ENCODE peak calls at places on chromosomes 2 and 18, in six cellular contexts. One of them, this sample, is unnamed.

GRCh38 chr2:226969412-226969811 is 133.6 kb downstream of the RHBDD1 start:
- DNase-seq in neuronal stem cell: no peak
- DNase-seq in IMR-90: peak; percentile 57
- DNase-seq in H9: no peak
- DNase-seq in H1: no peak
- DNase-seq in trophoblast cell: no peak
- DNase-seq in this sample: no peak

GRCh38 chr2:47767880-47768609 is 14.9 kb upstream of the MSH6 start:
- DNase-seq in neuronal stem cell: peak; percentile 59
- DNase-seq in IMR-90: peak; percentile 30
- DNase-seq in H9: peak; percentile 90
- DNase-seq in H1: peak; percentile 54
- DNase-seq in trophoblast cell: peak; percentile 76
- DNase-seq in this sample: peak; percentile 40

GRCh38 chr2:118122768-118123335 is 34.6 kb downstream of the INSIG2 start:
- DNase-seq in neuronal stem cell: no peak
- DNase-seq in IMR-90: no peak
- DNase-seq in H9: no peak
- DNase-seq in H1: no peak
- DNase-seq in trophoblast cell: peak; percentile 4
- DNase-seq in this sample: no peak

GRCh38 chr2:203040966-203041521 is 26.4 kb downstream of the NBEAL1 start:
- DNase-seq in neuronal stem cell: no peak
- DNase-seq in IMR-90: no peak
- DNase-seq in H9: no peak
- DNase-seq in H1: no peak
- DNase-seq in trophoblast cell: no peak
- DNase-seq in this sample: no peak

GRCh38 chr2:119732026-119732425 is 27.7 kb upstream of the PTPN4 start:
- DNase-seq in neuronal stem cell: no peak
- DNase-seq in IMR-90: no peak
- DNase-seq in H9: no peak
- DNase-seq in H1: no peak
- DNase-seq in trophoblast cell: no peak
- DNase-seq in this sample: no peak

GRCh38 chr2:25323042-25323514 is 18.6 kb downstream of the DNMT3A start:
- DNase-seq in neuronal stem cell: no peak
- DNase-seq in IMR-90: peak; percentile 45
- DNase-seq in H9: peak; percentile 85
- DNase-seq in H1: peak; percentile 39
- DNase-seq in trophoblast cell: peak; percentile 27
- DNase-seq in this sample: peak; percentile 54

GRCh38 chr2:16223481-16224177 is 283.3 kb downstream of the MYCN start:
- DNase-seq in neuronal stem cell: peak; percentile 64
- DNase-seq in IMR-90: no peak
- DNase-seq in H9: no peak
- DNase-seq in H1: no peak
- DNase-seq in trophoblast cell: no peak
- DNase-seq in this sample: no peak

GRCh38 chr2:45380131-45380836 is 230.8 kb downstream of the SRBD1 start:
- DNase-seq in neuronal stem cell: no peak
- DNase-seq in IMR-90: peak; percentile 60
- DNase-seq in H9: no peak
- DNase-seq in H1: no peak
- DNase-seq in trophoblast cell: peak; percentile 28
- DNase-seq in this sample: no peak

GRCh38 chr2:216366777-216367465 is 5.4 kb downstream of the MARCHF4 start:
- DNase-seq in neuronal stem cell: no peak
- DNase-seq in IMR-90: peak; percentile 40
- DNase-seq in H9: no peak
- DNase-seq in H1: no peak
- DNase-seq in trophoblast cell: no peak
- DNase-seq in this sample: peak; percentile 43

GRCh38 chr2:191499874-191500565 is 177.9 kb upstream of the NABP1 start:
- DNase-seq in neuronal stem cell: no peak
- DNase-seq in IMR-90: peak; percentile 57
- DNase-seq in H9: no peak
- DNase-seq in H1: no peak
- DNase-seq in trophoblast cell: no peak
- DNase-seq in this sample: no peak

GRCh38 chr2:237482485-237482884 is 4.6 kb upstream of the MLPH start:
- DNase-seq in neuronal stem cell: no peak
- DNase-seq in IMR-90: no peak
- DNase-seq in H9: no peak
- DNase-seq in H1: no peak
- DNase-seq in trophoblast cell: peak; percentile 29
- DNase-seq in this sample: peak; percentile 74

GRCh38 chr2:201257941-201258665 is 2.2 kb upstream of the CASP8 start:
- DNase-seq in neuronal stem cell: no peak
- DNase-seq in IMR-90: peak; percentile 79
- DNase-seq in H9: peak; percentile 55
- DNase-seq in H1: no peak
- DNase-seq in trophoblast cell: peak; percentile 67
- DNase-seq in this sample: peak; percentile 89

GRCh38 chr2:147792966-147793617 is 51.7 kb upstream of the ACVR2A start:
- DNase-seq in neuronal stem cell: no peak
- DNase-seq in IMR-90: peak; percentile 66
- DNase-seq in H9: no peak
- DNase-seq in H1: no peak
- DNase-seq in trophoblast cell: peak; percentile 82
- DNase-seq in this sample: peak; percentile 47
- H2AFZ ChIP-seq in neuronal stem cell: peak overlapping the region; percentile 50
- H2AFZ ChIP-seq in IMR-90: no peak overlapping the region
- H2AFZ ChIP-seq in H9: no peak overlapping the region
- H2AFZ ChIP-seq in H1: no peak overlapping the region
- H2AFZ ChIP-seq in trophoblast cell: no peak overlapping the region
- H2AFZ ChIP-seq in this sample: no peak overlapping the region

GRCh38 chr2:85419009-85419711 is 646 bp downstream of the SH2D6 start:
- DNase-seq in neuronal stem cell: no peak
- DNase-seq in IMR-90: no peak
- DNase-seq in H9: no peak
- DNase-seq in H1: no peak
- DNase-seq in trophoblast cell: no peak
- DNase-seq in this sample: no peak
- H4K8ac ChIP-seq in neuronal stem cell: peak overlapping the region; percentile 99
- H4K8ac ChIP-seq in IMR-90: peak overlapping the region; percentile 94
- H4K8ac ChIP-seq in H9: no peak overlapping the region
- H4K8ac ChIP-seq in H1: peak overlapping the region; percentile 98
- H4K8ac ChIP-seq in trophoblast cell: peak overlapping the region; percentile 97
- H4K8ac ChIP-seq in this sample: peak overlapping the region; percentile 100

DNA sequence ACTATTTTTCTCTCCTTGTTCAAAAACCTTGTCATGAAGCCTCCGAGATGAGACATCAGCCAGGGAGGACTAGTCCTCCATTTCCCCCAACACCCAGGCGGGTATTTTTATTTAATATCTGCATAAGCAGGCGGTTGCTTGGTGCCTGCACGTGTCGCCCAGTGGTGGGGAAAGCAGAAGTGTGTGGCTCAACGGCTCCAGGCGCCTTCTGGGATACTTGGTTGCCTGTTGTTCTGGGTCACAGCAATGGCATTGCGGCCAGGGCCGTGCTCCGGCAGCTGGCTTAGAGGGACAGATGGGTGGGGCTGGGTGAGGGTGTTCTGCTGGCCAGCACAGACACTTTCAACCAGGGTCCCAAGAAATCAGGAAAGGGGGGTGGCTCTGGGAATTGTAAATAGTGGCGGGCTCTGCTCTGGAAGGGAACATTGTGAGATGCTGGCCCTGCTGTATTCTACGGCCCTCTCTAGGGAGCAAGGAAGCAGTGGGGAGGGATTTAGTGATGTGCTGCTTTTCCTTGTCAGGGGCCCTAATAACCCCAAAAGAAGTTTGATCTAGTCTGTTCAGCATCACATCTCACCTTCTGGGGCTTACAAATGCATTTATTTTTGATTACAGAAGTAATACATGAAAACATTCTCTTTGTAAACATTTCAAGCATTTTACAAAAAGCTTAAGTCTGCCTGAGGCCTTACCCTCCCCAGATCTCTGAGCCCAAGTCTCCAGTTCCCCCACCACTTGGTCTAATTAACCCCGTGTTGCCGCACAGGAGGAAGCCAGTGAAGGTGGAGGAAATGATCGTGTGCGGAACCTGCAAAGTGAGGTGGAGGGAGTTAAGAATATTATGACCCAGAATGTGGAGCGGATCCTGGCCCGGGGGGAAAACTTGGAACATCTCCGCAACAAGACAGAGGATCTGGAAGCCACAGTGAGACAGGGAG is 1.1 kb downstream of the VAMP8 start:
- DNase-seq in neuronal stem cell: no peak
- DNase-seq in IMR-90: no peak
- DNase-seq in H9: peak; percentile 50
- DNase-seq in H1: no peak
- DNase-seq in trophoblast cell: peak; percentile 57
- DNase-seq in this sample: peak; percentile 22
- H3K23ac ChIP-seq in neuronal stem cell: peak overlapping the region; percentile 46
- H3K23ac ChIP-seq in IMR-90: no peak overlapping the region
- H3K23ac ChIP-seq in H9: no peak overlapping the region
- H3K23ac ChIP-seq in H1: no peak overlapping the region
- H3K23ac ChIP-seq in trophoblast cell: no peak overlapping the region
- H3K23ac ChIP-seq in this sample: no peak overlapping the region

GRCh38 chr18:13235981-13236380 is 17.4 kb downstream of the LDLRAD4 start:
- DNase-seq in neuronal stem cell: no peak
- DNase-seq in IMR-90: no peak
- DNase-seq in H9: no peak
- DNase-seq in H1: no peak
- DNase-seq in trophoblast cell: no peak
- DNase-seq in this sample: no peak
- H2AFZ ChIP-seq in neuronal stem cell: no peak overlapping the region
- H2AFZ ChIP-seq in IMR-90: no peak overlapping the region
- H2AFZ ChIP-seq in H9: no peak overlapping the region
- H2AFZ ChIP-seq in H1: no peak overlapping the region
- H2AFZ ChIP-seq in trophoblast cell: no peak overlapping the region
- H2AFZ ChIP-seq in this sample: no peak overlapping the region

GRCh38 chr2:20650880-20651730 is at the start of gene HS1BP3:
- DNase-seq in neuronal stem cell: peak; percentile 81
- DNase-seq in IMR-90: peak; percentile 65
- DNase-seq in H9: peak; percentile 83
- DNase-seq in H1: no peak
- DNase-seq in trophoblast cell: peak; percentile 93
- DNase-seq in this sample: peak; percentile 72
- H4K8ac ChIP-seq in neuronal stem cell: no peak within 1 kb of the TSS
- H4K8ac ChIP-seq in IMR-90: peak within 1 kb of the TSS; percentile 98
- H4K8ac ChIP-seq in H9: no peak within 1 kb of the TSS
- H4K8ac ChIP-seq in H1: peak within 1 kb of the TSS; percentile 91
- H4K8ac ChIP-seq in trophoblast cell: peak within 1 kb of the TSS; percentile 91
- H4K8ac ChIP-seq in this sample: peak within 1 kb of the TSS; percentile 92

GRCh38 chr2:182912518-182912915 is 46.1 kb upstream of the FRZB start:
- DNase-seq in neuronal stem cell: no peak
- DNase-seq in IMR-90: no peak
- DNase-seq in H9: no peak
- DNase-seq in H1: no peak
- DNase-seq in trophoblast cell: no peak
- DNase-seq in this sample: no peak

GRCh38 chr2:182914852-182915251 is 48.4 kb upstream of the FRZB start:
- DNase-seq in neuronal stem cell: no peak
- DNase-seq in IMR-90: no peak
- DNase-seq in H9: no peak
- DNase-seq in H1: no peak
- DNase-seq in trophoblast cell: no peak
- DNase-seq in this sample: no peak

GRCh38 chr2:182915369-182916326 is 49.2 kb upstream of the FRZB start:
- DNase-seq in neuronal stem cell: no peak
- DNase-seq in IMR-90: peak; percentile 95
- DNase-seq in H9: no peak
- DNase-seq in H1: no peak
- DNase-seq in trophoblast cell: peak; percentile 55
- DNase-seq in this sample: peak; percentile 89

GRCh38 chr2:182911813-182912517 is 45.5 kb upstream of the FRZB start:
- DNase-seq in neuronal stem cell: no peak
- DNase-seq in IMR-90: peak; percentile 21
- DNase-seq in H9: no peak
- DNase-seq in H1: no peak
- DNase-seq in trophoblast cell: no peak
- DNase-seq in this sample: no peak

GRCh38 chr2:182913064-182913463 is 46.6 kb upstream of the FRZB start:
- DNase-seq in neuronal stem cell: no peak
- DNase-seq in IMR-90: no peak
- DNase-seq in H9: no peak
- DNase-seq in H1: no peak
- DNase-seq in trophoblast cell: no peak
- DNase-seq in this sample: no peak
- H3K23ac ChIP-seq in neuronal stem cell: no peak overlapping the region
- H3K23ac ChIP-seq in IMR-90: no peak overlapping the region
- H3K23ac ChIP-seq in H9: no peak overlapping the region
- H3K23ac ChIP-seq in H1: no peak overlapping the region
- H3K23ac ChIP-seq in trophoblast cell: no peak overlapping the region
- H3K23ac ChIP-seq in this sample: no peak overlapping the region

DNA sequence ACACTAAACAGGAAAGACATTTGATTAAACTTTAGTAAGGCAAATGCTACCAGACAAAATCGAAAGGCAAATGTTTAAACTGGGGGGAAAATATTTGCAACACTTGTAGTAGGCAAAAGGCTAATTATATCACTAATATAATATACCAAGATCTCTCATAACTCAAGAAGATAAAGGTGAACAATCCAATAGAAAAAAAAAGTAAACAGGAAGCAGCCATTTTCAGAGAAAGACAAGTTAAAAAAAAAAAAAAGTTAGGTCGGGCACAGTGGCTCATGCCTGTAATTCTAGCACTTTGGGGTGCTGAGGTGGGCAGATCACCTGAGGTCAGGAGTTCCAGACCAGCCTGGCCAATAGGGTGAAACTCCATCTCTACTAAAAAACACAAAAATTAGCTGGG is 4.4 kb upstream of the ACTG2 start:
- DNase-seq in neuronal stem cell: no peak
- DNase-seq in IMR-90: no peak
- DNase-seq in H9: no peak
- DNase-seq in H1: no peak
- DNase-seq in trophoblast cell: no peak
- DNase-seq in this sample: no peak
- H2AFZ ChIP-seq in neuronal stem cell: no peak overlapping the region
- H2AFZ ChIP-seq in IMR-90: no peak overlapping the region
- H2AFZ ChIP-seq in H9: no peak overlapping the region
- H2AFZ ChIP-seq in H1: no peak overlapping the region
- H2AFZ ChIP-seq in trophoblast cell: no peak overlapping the region
- H2AFZ ChIP-seq in this sample: no peak overlapping the region

DNA sequence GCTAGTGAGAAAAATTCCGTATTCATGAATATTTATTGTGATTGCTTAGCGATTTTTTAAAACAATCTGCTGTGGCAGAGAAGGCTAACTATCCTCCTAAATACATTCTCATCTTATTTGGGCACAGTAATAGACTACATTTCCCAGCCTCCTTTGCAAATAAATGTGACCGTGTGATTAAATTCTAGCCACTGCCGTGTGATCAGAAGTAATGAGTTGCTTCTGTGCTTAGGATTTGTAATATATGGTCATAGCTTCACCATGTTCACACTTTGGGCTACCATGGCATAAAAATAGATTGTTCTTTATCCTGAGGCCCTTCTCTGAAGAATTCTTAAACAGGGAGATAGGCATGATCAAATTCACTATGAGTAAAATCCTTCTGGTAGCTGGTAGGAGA is 179.6 kb downstream of the FAM124B start:
- DNase-seq in neuronal stem cell: no peak
- DNase-seq in IMR-90: peak; percentile 8
- DNase-seq in H9: no peak
- DNase-seq in H1: no peak
- DNase-seq in trophoblast cell: no peak
- DNase-seq in this sample: peak; percentile 28
- H4K8ac ChIP-seq in neuronal stem cell: no peak overlapping the region
- H4K8ac ChIP-seq in IMR-90: no peak overlapping the region
- H4K8ac ChIP-seq in H9: no peak overlapping the region
- H4K8ac ChIP-seq in H1: no peak overlapping the region
- H4K8ac ChIP-seq in trophoblast cell: peak overlapping the region; percentile 38
- H4K8ac ChIP-seq in this sample: no peak overlapping the region

This sample was measured in mesenchymal stem cell.